ENCODE peak calls at places on chromosome 1, in ten cellular contexts. J is stimulated activated CD4-positive, alpha-beta T cell treated with anti-CD3 and anti-CD28 coated beads, Interleukin-2, amount 100 ng/mL, for 24 hours; E is DMS 273 treated with DMSO at 0.1 percent for 48 hours; U is activated CD8-positive, alpha-beta memory T cell treated with anti-CD3 and anti-CD28 coated beads for 48 hours; H is EL; C is ureter; P is NCI-H2107; N is LHCN-M2; Y is lower leg skin; Z is activated CD4-positive, alpha-beta T cell treated with anti-CD3 and anti-CD28 coated beads, Interleukin-2, amount 50 U/mL, for 1 hour. L is an unnamed sample.

GRCh38 chr1:117967472-117967871 is 37.9 kb downstream of the WDR3 start:
- DNase-seq in J (no peak), E (peak), U (no peak), H (peak), C (no peak), P (no peak), N (peak), Y (no peak), Z (no peak), L (no peak)

GRCh38 chr1:244381887-244382565 is 69.7 kb downstream of the ADSS2 start:
- DNase-seq in J (no peak), E (no peak), U (no peak), H (peak), C (no peak), P (no peak), N (peak), Y (no peak), Z (no peak), L (no peak)

GRCh38 chr1:51916587-51917405 is 38.3 kb upstream of the NRDC start:
- DNase-seq in J (no peak), E (no peak), U (no peak), H (peak), C (no peak), P (no peak), N (peak), Y (no peak), Z (no peak), L (no peak)

GRCh38 chr1:47175227-47175934 is 14.5 kb downstream of the PDZK1IP1 start:
- DNase-seq in J (peak), E (no peak), U (no peak), H (peak), C (peak), P (no peak), N (peak), Y (peak), Z (peak), L (peak)

GRCh38 chr1:156407760-156408159 is 38.7 kb downstream of the RHBG start:
- DNase-seq in J (no peak), E (no peak), U (no peak), H (no peak), C (no peak), P (no peak), N (no peak), Y (no peak), Z (no peak), L (no peak)

GRCh38 chr1:186146971-186147370 is 228.1 kb downstream of the TPR start:
- DNase-seq in J (no peak), E (no peak), U (no peak), H (no peak), C (no peak), P (no peak), N (no peak), Y (no peak), Z (no peak), L (no peak)

GRCh38 chr1:111030590-111030989 is 66.9 kb upstream of the LRIF1 start:
- DNase-seq in J (peak), E (no peak), U (no peak), H (peak), C (no peak), P (peak), N (peak), Y (peak), Z (peak), L (no peak)

GRCh38 chr1:198575715-198576641 is 35.5 kb upstream of the ATP6V1G3 start:
- DNase-seq in J (no peak), E (no peak), U (no peak), H (peak), C (no peak), P (no peak), N (peak), Y (no peak), Z (no peak), L (no peak)

GRCh38 chr1:185073725-185074124 is 28.4 kb downstream of the RNF2 start:
- DNase-seq in J (no peak), E (no peak), U (no peak), H (no peak), C (no peak), P (no peak), N (no peak), Y (no peak), Z (no peak), L (no peak)

GRCh38 chr1:10941891-10942541 is 70.4 kb upstream of the TARDBP start:
- DNase-seq in J (peak), E (no peak), U (no peak), H (peak), C (no peak), P (peak), N (peak), Y (no peak), Z (peak), L (no peak)

GRCh38 chr1:114668784-114669561 is 876 bp downstream of the DENND2C start:
- DNase-seq in J (no peak), E (no peak), U (no peak), H (peak), C (peak), P (no peak), N (peak), Y (peak), Z (no peak), L (no peak)

GRCh38 chr1:89911186-89911976 is 83.5 kb upstream of the ZNF326 start:
- DNase-seq in J (no peak), E (no peak), U (no peak), H (no peak), C (no peak), P (no peak), N (no peak), Y (no peak), Z (no peak), L (no peak)

GRCh38 chr1:11862890-11863289 is 4.1 kb upstream of the NPPB start:
- DNase-seq in J (no peak), E (no peak), U (no peak), H (peak), C (no peak), P (no peak), N (no peak), Y (no peak), Z (no peak), L (no peak)